ENCODE peak calls at places on chromosomes 6 and 20, in five cellular contexts. R, C, E, P and O are unnamed samples.

GRCh38 chr6:135281227-135281626 is 100.1 kb downstream of the MYB start:
- DNase-seq in R (no peak), C (no peak), E (peak), P (no peak), O (no peak)

GRCh38 chr6:107822154-107823046 is 1.7 kb downstream of the SCML4 start:
- DNase-seq in R (peak), C (no peak), E (no peak), P (no peak), O (no peak)

GRCh38 chr6:2738373-2738979 is 12.2 kb downstream of the MYLK4 start:
- DNase-seq in R (peak), C (peak), E (peak), P (no peak), O (no peak)

GRCh38 chr6:52560462-52560861 is 16.4 kb downstream of the TRAM2 start:
- DNase-seq in R (no peak), C (peak), E (no peak), P (no peak), O (no peak)

GRCh38 chr6:43739642-43740091 is 30.3 kb upstream of the VEGFA start:
- DNase-seq in R (no peak), C (no peak), E (no peak), P (peak), O (peak)

GRCh38 chr6:84645000-84645399 is 119.4 kb downstream of the TBX18 start:
- DNase-seq in R (peak), C (peak), E (peak), P (no peak), O (no peak)

GRCh38 chr20:31572701-31573554 is 32.2 kb upstream of the ID1 start:
- DNase-seq in R (peak), C (peak), E (peak), P (peak), O (peak)

GRCh38 chr6:108633436-108633835 is 72.7 kb downstream of the FOXO3 start:
- DNase-seq in R (no peak), C (no peak), E (no peak), P (no peak), O (no peak)

GRCh38 chr6:52576054-52576391 is 837 bp downstream of the TRAM2 start:
- DNase-seq in R (no peak), C (no peak), E (no peak), P (no peak), O (no peak)

GRCh38 chr20:8250539-8251200 is 118.6 kb downstream of the PLCB1 start:
- DNase-seq in R (no peak), C (no peak), E (no peak), P (no peak), O (no peak)

GRCh38 chr6:116444092-116444491 is 17.1 kb upstream of the CALHM6 start:
- DNase-seq in R (peak), C (peak), E (peak), P (no peak), O (no peak)

GRCh38 chr20:51562334-51563140 is 20.0 kb upstream of the NFATC2 start:
- DNase-seq in R (peak), C (peak), E (peak), P (peak), O (peak)
- TF ChIP-seq CTCF in R (peak), C (peak), E (no peak), P (no peak), O (no peak)

GRCh38 chr20:51862796-51863195 is 60.5 kb upstream of the SALL4 start:
- DNase-seq in R (no peak), C (peak), E (no peak), P (no peak), O (no peak)

GRCh38 chr20:51860015-51860882 is 57.9 kb upstream of the SALL4 start:
- DNase-seq in R (peak), C (peak), E (peak), P (no peak), O (no peak)

GRCh38 chr20:51861726-51862466 is 59.6 kb upstream of the SALL4 start:
- DNase-seq in R (no peak), C (no peak), E (no peak), P (no peak), O (no peak)

GRCh38 chr20:51869002-51869401 is 66.7 kb upstream of the SALL4 start:
- DNase-seq in R (no peak), C (no peak), E (no peak), P (no peak), O (no peak)

GRCh38 chr20:51864967-51865366 is 62.6 kb upstream of the SALL4 start:
- DNase-seq in R (no peak), C (no peak), E (no peak), P (no peak), O (no peak)
- TF ChIP-seq CTCF in R (no peak), C (no peak), E (no peak), P (no peak), O (no peak)

DNA sequence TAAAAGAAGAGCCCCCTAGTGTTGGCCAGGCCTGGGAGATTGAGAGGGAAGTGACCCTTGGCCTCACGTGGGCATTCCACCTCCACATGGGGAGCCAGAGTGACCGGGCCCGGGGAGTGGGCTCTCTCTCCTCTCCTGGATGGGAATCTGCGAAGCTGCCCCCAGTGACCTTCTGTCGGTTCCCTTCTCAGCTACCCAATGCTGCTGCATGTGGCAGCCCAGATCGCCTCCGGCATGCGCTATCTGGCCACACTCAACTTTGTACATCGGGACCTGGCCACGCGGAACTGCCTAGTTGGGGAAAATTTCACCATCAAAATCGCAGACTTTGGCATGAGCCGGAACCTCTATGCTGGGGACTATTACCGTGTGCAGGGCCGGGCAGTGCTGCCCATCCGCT is 10.1 kb upstream of the GTF2H4 start:
- DNase-seq in R (no peak), C (no peak), E (no peak), P (peak), O (no peak)
- TF ChIP-seq CTCF in R (no peak), C (no peak), E (no peak), P (no peak), O (no peak)

GRCh38 chr20:12838261-12838866 is 170.4 kb upstream of the SPTLC3 start:
- DNase-seq in R (no peak), C (no peak), E (no peak), P (no peak), O (no peak)
- TF ChIP-seq CTCF in R (peak), C (no peak), E (no peak), P (no peak), O (no peak)

GRCh38 chr6:13485923-13486557 is 1.4 kb downstream of the GFOD1 start:
- DNase-seq in R (peak), C (peak), E (peak), P (peak), O (peak)
- TF ChIP-seq CTCF in R (no peak), C (no peak), E (no peak), P (no peak), O (no peak)

GRCh38 chr20:58016779-58017178 is 211.7 kb downstream of the ANKRD60 start:
- DNase-seq in R (no peak), C (no peak), E (no peak), P (no peak), O (no peak)
- TF ChIP-seq CTCF in R (no peak), C (no peak), E (no peak), P (no peak), O (no peak)

GRCh38 chr20:16007978-16008377 is 565.3 kb downstream of the KIF16B start:
- DNase-seq in R (no peak), C (peak), E (no peak), P (no peak), O (no peak)
- TF ChIP-seq CTCF in R (no peak), C (no peak), E (no peak), P (no peak), O (no peak)

GRCh38 chr6:136701011-136701410 is 91.3 kb downstream of the MAP3K5 start:
- DNase-seq in R (no peak), C (no peak), E (no peak), P (no peak), O (no peak)
- TF ChIP-seq CTCF in R (no peak), C (no peak), E (no peak), P (no peak), O (no peak)

GRCh38 chr6:143267740-143268139 is 182.8 kb downstream of the ADAT2 start:
- DNase-seq in R (no peak), C (peak), E (peak), P (no peak), O (no peak)
- TF ChIP-seq CTCF in R (no peak), C (no peak), E (no peak), P (no peak), O (no peak)

GRCh38 chr6:31859923-31860322 is 2.7 kb downstream of the NEU1 start:
- DNase-seq in R (no peak), C (no peak), E (no peak), P (no peak), O (no peak)

GRCh38 chr6:31861150-31861549 is 1.5 kb downstream of the NEU1 start:
- DNase-seq in R (no peak), C (no peak), E (no peak), P (no peak), O (no peak)

GRCh38 chr6:31861919-31862343 is 690 bp downstream of the NEU1 start:
- DNase-seq in R (no peak), C (no peak), E (peak), P (no peak), O (no peak)

GRCh38 chr6:31858707-31859106 is 3.9 kb downstream of the NEU1 start:
- DNase-seq in R (no peak), C (no peak), E (no peak), P (no peak), O (no peak)

GRCh38 chr6:31860349-31860748 is 2.3 kb downstream of the NEU1 start:
- DNase-seq in R (no peak), C (no peak), E (no peak), P (no peak), O (no peak)
- TF ChIP-seq CTCF in R (no peak), C (no peak), E (no peak), P (no peak), O (no peak)